ENCODE peak calls at places on chromosomes 12 and 14, in ten cellular contexts. N is left lung; A is testis; M is adipocyte; F is CD4-positive, alpha-beta memory T cell; C is DND-41; W is dorsolateral prefrontal cortex; R is right lobe of liver; H is pancreas; Q is neural progenitor cell. X is an unnamed sample.

GRCh38 chr14:64614214-64614613 is 64.5 kb downstream of the PPP1R36 start:
- DNase-seq in N (no peak), A (no peak), M (no peak), F (no peak), C (no peak), W (no peak), R (no peak), H (no peak), Q (no peak), X (no peak)

GRCh38 chr14:79543966-79544365 is 667.3 kb downstream of the DIO2 start:
- DNase-seq in N (no peak), A (peak; percentile 15), M (peak; percentile 24), F (no peak), C (no peak), W (no peak), R (no peak), H (no peak), Q (peak; percentile 68), X (peak; percentile 17)

GRCh38 chr14:59185676-59186075 is 2.8 kb upstream of the DAAM1 start:
- DNase-seq in N (no peak), A (no peak), M (no peak), F (no peak), C (no peak), W (no peak), R (no peak), H (no peak), Q (no peak), X (no peak)

GRCh38 chr14:56324831-56325230 is 206.6 kb downstream of the PELI2 start:
- DNase-seq in N (no peak), A (no peak), M (peak; percentile 63), F (no peak), C (no peak), W (no peak), R (no peak), H (no peak), Q (no peak), X (no peak)

GRCh38 chr12:93857279-93857894 is 180.2 kb downstream of the CRADD start:
- DNase-seq in N (no peak), A (no peak), M (peak; percentile 52), F (no peak), C (no peak), W (no peak), R (no peak), H (no peak), Q (no peak), X (no peak)

GRCh38 chr12:40668095-40668494 is 24.1 kb upstream of the CNTN1 start:
- DNase-seq in N (no peak), A (peak; percentile 22), M (no peak), F (no peak), C (no peak), W (no peak), R (no peak), H (no peak), Q (no peak), X (no peak)

GRCh38 chr14:51865953-51866747 is 5.7 kb downstream of the GNG2 start:
- DNase-seq in N (no peak), A (no peak), M (no peak), F (peak; percentile 47), C (no peak), W (no peak), R (no peak), H (no peak), Q (no peak), X (no peak)

GRCh38 chr12:129067482-129067881 is 214.2 kb downstream of the GLT1D1 start:
- DNase-seq in N (no peak), A (no peak), M (peak; percentile 8), F (no peak), C (no peak), W (no peak), R (no peak), H (no peak), Q (peak; percentile 65), X (no peak)

GRCh38 chr14:22797017-22797917 is 18.0 kb downstream of the SLC7A7 start:
- DNase-seq in N (no peak), A (no peak), M (no peak), F (no peak), C (no peak), W (no peak), R (no peak), H (no peak), Q (no peak), X (no peak)
- H3K27me3 ChIP-seq in N (no peaks in the 10 kb centered on the region), A (no peaks in the 10 kb centered on the region), M (peaks cover 10% of the 10 kb centered on the region), F (no peaks in the 10 kb centered on the region), C (peaks cover 12% of the 10 kb centered on the region), W (peaks cover 2% of the 10 kb centered on the region), R (no peaks in the 10 kb centered on the region), H (no peaks in the 10 kb centered on the region), Q (no peaks in the 10 kb centered on the region), X (no peaks in the 10 kb centered on the region)

GRCh38 chr12:113056381-113056630 is 224 bp upstream of the DTX1 start:
- DNase-seq in N (no peak), A (no peak), M (no peak), F (no peak), C (no peak), W (no peak), R (no peak), H (no peak), Q (no peak), X (no peak)
- H3K4me3 ChIP-seq in N (peak overlapping the region; percentile 24), A (peak overlapping the region; percentile 72), M (peak overlapping the region; percentile 79), F (peak overlapping the region; percentile 49), C (peak overlapping the region; percentile 74), W (peak overlapping the region; percentile 74), R (peak overlapping the region; percentile 56), H (peak overlapping the region; percentile 65), Q (peak overlapping the region; percentile 87), X (peak overlapping the region; percentile 43)

GRCh38 chr12:105774037-105774436 is 364.7 kb downstream of the NUAK1 start:
- DNase-seq in N (no peak), A (no peak), M (no peak), F (no peak), C (no peak), W (no peak), R (no peak), H (no peak), Q (no peak), X (no peak)
- H3K27me3 ChIP-seq in N (peaks cover 3% of the 10 kb centered on the region), A (no peaks in the 10 kb centered on the region), M (no peaks in the 10 kb centered on the region), F (no peaks in the 10 kb centered on the region), C (peaks cover 2% of the 10 kb centered on the region), W (no peaks in the 10 kb centered on the region), R (no peaks in the 10 kb centered on the region), H (no peaks in the 10 kb centered on the region), Q (no peaks in the 10 kb centered on the region), X (no peaks in the 10 kb centered on the region)

DNA sequence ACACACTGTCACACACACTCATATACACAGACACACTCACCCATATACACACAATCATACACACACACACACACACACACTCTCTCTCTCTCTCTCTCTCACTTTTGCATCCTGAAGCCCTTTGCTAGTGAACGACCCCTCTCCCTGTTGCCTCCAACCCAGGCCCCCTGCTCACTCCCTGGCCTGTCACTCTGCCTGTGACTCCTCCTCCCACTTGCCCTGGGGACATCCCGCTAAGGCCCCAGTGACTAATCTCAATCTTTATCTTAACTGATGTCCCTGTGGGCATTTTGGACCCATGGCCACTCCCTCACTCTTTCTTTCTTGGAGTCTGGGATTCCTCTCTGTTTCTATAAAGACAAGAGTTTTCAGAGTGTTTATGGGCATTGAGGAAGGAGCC is 10.9 kb upstream of the DLK1 start:
- DNase-seq in N (no peak), A (no peak), M (no peak), F (no peak), C (no peak), W (no peak), R (no peak), H (no peak), Q (no peak), X (no peak)
- H3K4me3 ChIP-seq in N (no peak overlapping the region), A (no peak overlapping the region), M (no peak overlapping the region), F (no peak overlapping the region), C (no peak overlapping the region), W (no peak overlapping the region), R (no peak overlapping the region), H (no peak overlapping the region), Q (no peak overlapping the region), X (no peak overlapping the region)

GRCh38 chr12:52009081-52009751 is 2.5 kb downstream of the TAMALIN start:
- DNase-seq in N (no peak), A (no peak), M (no peak), F (no peak), C (no peak), W (no peak), R (no peak), H (peak; percentile 37), Q (no peak), X (no peak)

GRCh38 chr12:52010152-52010622 is 3.4 kb downstream of the TAMALIN start:
- DNase-seq in N (no peak), A (peak; percentile 83), M (peak; percentile 88), F (no peak), C (no peak), W (peak; percentile 72), R (no peak), H (peak; percentile 56), Q (peak; percentile 96), X (no peak)

GRCh38 chr12:52011602-52012214 is 5.0 kb downstream of the TAMALIN start:
- DNase-seq in N (no peak), A (no peak), M (no peak), F (no peak), C (no peak), W (no peak), R (no peak), H (no peak), Q (no peak), X (no peak)

GRCh38 chr12:52013626-52014310 is 7.0 kb downstream of the TAMALIN start:
- DNase-seq in N (no peak), A (no peak), M (no peak), F (peak; percentile 24), C (no peak), W (no peak), R (no peak), H (no peak), Q (no peak), X (no peak)

DNA sequence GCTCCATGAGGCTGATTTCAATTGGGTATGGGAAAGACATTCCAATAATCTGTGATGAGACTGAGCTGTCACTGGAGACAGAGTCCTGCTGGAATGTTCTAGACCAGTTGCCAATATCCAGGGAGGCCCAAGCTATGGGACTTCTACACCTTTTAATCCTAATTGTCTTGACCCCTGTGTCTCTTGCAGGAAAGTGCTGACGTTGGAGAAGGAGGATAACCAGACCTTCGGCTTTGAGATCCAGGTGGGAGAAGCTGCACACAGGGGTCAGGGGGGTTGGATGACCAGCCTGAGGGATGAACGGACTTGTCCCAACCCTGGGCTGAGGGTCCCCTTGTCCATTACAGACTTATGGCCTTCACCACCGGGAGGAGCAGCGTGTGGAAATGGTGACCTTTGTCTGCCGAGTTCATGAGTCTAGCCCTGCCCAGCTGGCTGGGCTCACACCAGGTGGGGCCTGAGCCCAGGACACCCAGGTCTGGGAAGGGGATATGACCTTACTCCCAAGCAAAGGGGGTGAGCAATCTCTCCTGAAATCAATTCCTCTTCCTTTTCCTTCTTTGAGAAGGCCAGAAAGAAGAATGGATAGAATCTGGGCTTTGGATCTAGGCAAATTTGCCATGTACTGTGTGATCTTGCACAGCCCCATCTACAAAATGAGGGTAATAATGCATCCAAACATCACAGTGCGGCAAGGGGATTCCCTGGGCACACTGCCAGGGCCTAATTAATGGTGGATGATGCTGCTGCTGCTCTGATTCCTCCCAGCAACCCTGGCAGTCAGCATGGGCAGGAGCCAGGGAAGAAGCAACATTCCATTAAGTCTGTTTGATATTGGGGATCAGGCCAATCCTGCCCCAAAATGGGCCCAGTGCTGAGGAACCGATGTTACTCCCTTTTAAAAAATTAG is 4.2 kb downstream of the TAMALIN start:
- DNase-seq in N (no peak), A (no peak), M (no peak), F (no peak), C (no peak), W (no peak), R (no peak), H (no peak), Q (no peak), X (no peak)
- H3K27me3 ChIP-seq in N (peaks cover 6% of the 10 kb centered on the region), A (no peaks in the 10 kb centered on the region), M (no peaks in the 10 kb centered on the region), F (no peaks in the 10 kb centered on the region), C (peaks cover 30% of the 10 kb centered on the region), W (no peaks in the 10 kb centered on the region), R (no peaks in the 10 kb centered on the region), H (no peaks in the 10 kb centered on the region), Q (peaks cover 57% of the 10 kb centered on the region), X (no peaks in the 10 kb centered on the region)

X was measured in prostate gland.